ENCODE peak calls at places on chromosomes 12 and 14, in four cellular contexts. S, V, M and W are unnamed samples. For H3K27me3, the result is how much of the 10 kb centered on the place peaks cover.

GRCh38 chr14:103056322-103057027 is 874 bp downstream of the CDC42BPB start:
- DNase-seq in S (peak), V (peak), M (no peak), W (peak)

GRCh38 chr14:33922125-33922524 is 28.7 kb downstream of the EGLN3 start:
- DNase-seq in S (no peak), V (no peak), M (no peak), W (no peak)

GRCh38 chr12:49587174-49587908 is 18.1 kb downstream of the FAM186B start:
- DNase-seq in S (no peak), V (no peak), M (no peak), W (no peak)

GRCh38 chr12:93002278-93003054 is 73.4 kb upstream of the EEA1 start:
- DNase-seq in S (no peak), V (no peak), M (no peak), W (no peak)

GRCh38 chr12:1439201-1439600 is 155.2 kb downstream of the FBXL14 start:
- DNase-seq in S (no peak), V (no peak), M (no peak), W (no peak)

GRCh38 chr12:26317942-26318565 is 122.7 kb downstream of the SSPN start:
- DNase-seq in S (no peak), V (no peak), M (no peak), W (no peak)

GRCh38 chr14:67269338-67270060 is 28.3 kb downstream of the PALS1 start:
- DNase-seq in S (no peak), V (no peak), M (no peak), W (no peak)

GRCh38 chr14:96051642-96052540 is 12.7 kb downstream of the C14orf132 start:
- DNase-seq in S (peak), V (no peak), M (no peak), W (no peak)

GRCh38 chr12:13982010-13982409 is 608 bp upstream of the GRIN2B start:
- DNase-seq in S (no peak), V (no peak), M (no peak), W (no peak)

GRCh38 chr12:96233941-96234461 is 39.8 kb downstream of the ELK3 start:
- DNase-seq in S (peak), V (peak), M (no peak), W (peak)

GRCh38 chr14:94926176-94926575 is 156.3 kb upstream of the GSC start:
- DNase-seq in S (no peak), V (no peak), M (no peak), W (no peak)

GRCh38 chr12:71475280-71475679 is 35.7 kb downstream of the LGR5 start:
- DNase-seq in S (no peak), V (peak), M (no peak), W (no peak)

GRCh38 chr12:132286912-132287311 is 42.5 kb downstream of the GALNT9 start:
- DNase-seq in S (no peak), V (no peak), M (no peak), W (no peak)

GRCh38 chr14:53848851-53849250 is 107.8 kb downstream of the BMP4 start:
- DNase-seq in S (no peak), V (no peak), M (no peak), W (no peak)

GRCh38 chr12:57849035-57849434 is 2.5 kb upstream of the CTDSP2 start:
- DNase-seq in S (no peak), V (no peak), M (no peak), W (no peak)

GRCh38 chr12:31238764-31239387 is 87.1 kb downstream of the SINHCAF start:
- DNase-seq in S (peak), V (peak), M (peak), W (peak)

GRCh38 chr14:50232276-50232642 is 881 bp upstream of the SOS2 start:
- DNase-seq in S (no peak), V (no peak), M (no peak), W (no peak)

GRCh38 chr14:105328678-105329390 is 14.3 kb downstream of the PACS2 start:
- DNase-seq in S (no peak), V (no peak), M (no peak), W (no peak)

GRCh38 chr12:97944576-97944975 is 482.0 kb downstream of the RMST start:
- DNase-seq in S (no peak), V (no peak), M (no peak), W (no peak)

GRCh38 chr14:21229821-21230220 is 39.4 kb downstream of the HNRNPC start:
- DNase-seq in S (no peak), V (no peak), M (no peak), W (no peak)

GRCh38 chr14:59251811-59252771 is 63.6 kb downstream of the DAAM1 start:
- DNase-seq in S (no peak), V (no peak), M (no peak), W (no peak)

GRCh38 chr12:95942106-95942531 is 295 bp downstream of the CCDC38 start:
- DNase-seq in S (no peak), V (no peak), M (peak), W (no peak)

GRCh38 chr12:94714378-94714777 is 64.0 kb upstream of the TMCC3 start:
- DNase-seq in S (no peak), V (no peak), M (no peak), W (no peak)

GRCh38 chr12:26636710-26637328 is 196.2 kb downstream of the ITPR2 start:
- DNase-seq in S (no peak), V (no peak), M (no peak), W (no peak)

GRCh38 chr12:5783274-5783920 is 161.7 kb downstream of the ANO2 start:
- DNase-seq in S (no peak), V (no peak), M (no peak), W (peak)

GRCh38 chr12:100141998-100142850 is 450 bp downstream of the BLTP3B start:
- DNase-seq in S (peak), V (peak), M (peak), W (peak)

GRCh38 chr14:105982664-105983063 is 456.3 kb downstream of the TMEM121 start:
- DNase-seq in S (no peak), V (no peak), M (no peak), W (no peak)

GRCh38 chr12:14390885-14391530 is 25.5 kb downstream of the ATF7IP start:
- DNase-seq in S (no peak), V (no peak), M (no peak), W (no peak)

GRCh38 chr12:82411561-82412230 is 53.4 kb downstream of the METTL25 start:
- DNase-seq in S (no peak), V (no peak), M (no peak), W (no peak)

GRCh38 chr14:100906420-100906819 is 2.9 kb upstream of the RTL1 start:
- DNase-seq in S (no peak), V (no peak), M (no peak), W (no peak)

GRCh38 chr14:70317091-70317968 is 42.2 kb downstream of the COX16 start:
- DNase-seq in S (no peak), V (no peak), M (no peak), W (no peak)

GRCh38 chr12:55738113-55739024 is 4.6 kb upstream of the GDF11 start:
- DNase-seq in S (peak), V (peak), M (peak), W (peak)

GRCh38 chr12:12822886-12823285 is 9.7 kb downstream of the DDX47 start:
- DNase-seq in S (no peak), V (no peak), M (no peak), W (no peak)
- H3K27ac ChIP-seq in S (no peak), V (no peak), M (no peak), W (no peak)

GRCh38 chr12:3492868-3493224 is 1.8 kb downstream of the PRMT8 start:
- DNase-seq in S (no peak), V (no peak), M (no peak), W (no peak)
- H3K27me3 ChIP-seq in S (half or more), V (half or more), M (under half), W (under half)

GRCh38 chr12:107320031-107320928 is 226.9 kb upstream of the CRY1 start:
- DNase-seq in S (no peak), V (no peak), M (peak), W (peak)

GRCh38 chr12:107317751-107318553 is 224.6 kb upstream of the CRY1 start:
- DNase-seq in S (peak), V (peak), M (peak), W (peak)

GRCh38 chr12:107318804-107319535 is 225.6 kb upstream of the CRY1 start:
- DNase-seq in S (no peak), V (no peak), M (peak), W (no peak)

GRCh38 chr12:107319536-107320030 is 226.2 kb upstream of the CRY1 start:
- DNase-seq in S (no peak), V (no peak), M (peak), W (no peak)

GRCh38 chr12:107318554-107318803 is 225.1 kb upstream of the CRY1 start:
- DNase-seq in S (no peak), V (no peak), M (no peak), W (no peak)
- H3K4me3 ChIP-seq in S (peak), V (peak), M (peak), W (peak)

DNA sequence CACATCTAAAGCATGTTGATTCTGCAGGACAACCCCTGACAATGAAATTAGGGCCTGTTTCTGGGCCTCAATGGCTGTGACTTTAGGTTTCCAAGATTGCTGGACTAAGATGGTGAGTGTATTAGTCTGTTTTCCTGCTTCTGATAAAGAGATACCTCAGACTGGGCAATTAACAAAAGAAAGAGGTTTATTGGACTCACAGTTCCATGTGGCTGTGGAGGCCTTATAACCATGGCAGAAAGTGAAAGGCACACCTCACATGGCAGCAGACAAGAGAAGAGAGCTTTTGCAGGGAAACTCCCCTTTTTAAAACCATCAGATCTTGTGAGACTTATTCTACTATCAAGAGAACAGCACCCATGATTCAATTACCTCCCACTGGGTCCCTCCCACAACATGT is 10.6 kb downstream of the IL22 start:
- DNase-seq in S (no peak), V (no peak), M (no peak), W (no peak)
- H3K27ac ChIP-seq in S (no peak), V (no peak), M (no peak), W (no peak)